ENCODE peak calls at places on chromosomes 13 and 19, in ten cellular contexts. P, D, N, U, F, W, S, V, B and Z are unnamed samples.

GRCh38 chr13:26378116-26378515 is 124.2 kb downstream of the CDK8 start:
- DNase-seq in B (no peak), V (no peak), F (no peak), W (no peak), D (no peak), P (no peak), S (no peak), U (no peak), N (no peak), Z (no peak)

GRCh38 chr13:26964278-26965057 is 203.9 kb upstream of the GPR12 start:
- DNase-seq in S (peak), N (no peak), D (peak), V (no peak), U (no peak), W (no peak), F (no peak), P (no peak), B (peak), Z (no peak)

GRCh38 chr19:56880592-56881190 is 40.2 kb upstream of the PEG3 start:
- DNase-seq in W (no peak), F (no peak), N (no peak), S (no peak), B (no peak), V (no peak), D (no peak), P (no peak), U (no peak), Z (no peak)

GRCh38 chr13:112175162-112176075 is 108.5 kb downstream of the SOX1 start:
- DNase-seq in U (no peak), B (no peak), F (no peak), W (no peak), V (no peak), P (no peak), S (no peak), N (no peak), D (no peak), Z (no peak)

GRCh38 chr19:19571387-19571786 is 33.3 kb downstream of the CILP2 start:
- DNase-seq in W (no peak), N (no peak), S (no peak), F (no peak), B (no peak), U (no peak), V (no peak), D (no peak), P (no peak), Z (no peak)

GRCh38 chr19:6648141-6648715 is 21.7 kb downstream of the TNFSF14 start:
- DNase-seq in P (no peak), D (no peak), B (no peak), W (no peak), U (no peak), F (no peak), S (no peak), N (no peak), V (no peak), Z (no peak)

GRCh38 chr19:16876904-16877361 is 11.9 kb upstream of the F2RL3 start:
- DNase-seq in N (no peak), V (no peak), U (no peak), B (peak), D (no peak), F (no peak), P (no peak), W (no peak), S (no peak), Z (no peak)

GRCh38 chr13:33868343-33868994 is 50.5 kb downstream of the RFC3 start:
- DNase-seq in V (no peak), S (no peak), U (no peak), B (no peak), P (no peak), N (no peak), F (no peak), W (no peak), D (no peak), Z (no peak)

GRCh38 chr19:35845215-35846037 is 6.9 kb downstream of the NPHS1 start:
- DNase-seq in S (no peak), N (no peak), D (peak), V (no peak), F (no peak), P (no peak), W (no peak), B (no peak), U (no peak), Z (no peak)

GRCh38 chr19:920051-920857 is 3.1 kb downstream of the KISS1R start:
- DNase-seq in P (no peak), F (peak), B (peak), S (peak), U (no peak), W (no peak), V (peak), D (no peak), N (peak), Z (no peak)

GRCh38 chr13:111280666-111281577 is 39.5 kb upstream of the TEX29 start:
- DNase-seq in B (peak), P (no peak), S (no peak), W (no peak), V (no peak), F (no peak), N (no peak), U (no peak), D (no peak), Z (no peak)

GRCh38 chr19:43362179-43362578 is 8.7 kb downstream of the CD177 start:
- DNase-seq in U (no peak), W (peak), V (no peak), F (no peak), P (no peak), N (no peak), B (no peak), D (no peak), S (no peak), Z (peak)

GRCh38 chr13:46389985-46390384 is 2.9 kb upstream of the RUBCNL start:
- DNase-seq in P (no peak), S (no peak), W (no peak), D (peak), N (no peak), U (peak), F (no peak), B (no peak), V (no peak), Z (no peak)

GRCh38 chr19:15986694-15987093 is 37.9 kb downstream of the OR10H4 start:
- DNase-seq in W (no peak), U (no peak), N (no peak), P (no peak), F (no peak), V (no peak), B (no peak), D (no peak), S (no peak), Z (no peak)

GRCh38 chr19:45117167-45117594 is 24.2 kb downstream of the PPP1R37 start:
- DNase-seq in N (no peak), W (no peak), P (peak), U (no peak), V (no peak), S (peak), D (no peak), B (no peak), F (no peak), Z (no peak)

GRCh38 chr13:21014139-21014665 is 47.2 kb downstream of the LATS2 start:
- DNase-seq in P (no peak), D (no peak), U (no peak), N (no peak), W (no peak), F (no peak), V (no peak), B (no peak), S (peak), Z (no peak)

GRCh38 chr19:52935434-52935833 is 12.2 kb upstream of the ZNF888 start:
- DNase-seq in N (no peak), B (peak), F (no peak), V (no peak), U (no peak), D (peak), S (no peak), W (no peak), P (no peak), Z (no peak)